ENCODE peak calls at places on chromosome 13, in six cellular contexts. W, N, L, O, P and I are unnamed samples.

GRCh38 chr13:40096357-40096911 is 441.0 kb downstream of the COG6 start:
- DNase-seq in N (no peak), P (no peak), L (no peak), O (no peak), W (no peak), I (no peak)

GRCh38 chr13:80454245-80454644 is 113.3 kb upstream of the SPRY2 start:
- DNase-seq in P (no peak), O (no peak), N (no peak), W (no peak), L (no peak), I (no peak)

GRCh38 chr13:40083841-40084240 is 428.4 kb downstream of the COG6 start:
- DNase-seq in O (no peak), W (no peak), N (no peak), L (no peak), P (no peak), I (no peak)

GRCh38 chr13:76414320-76414719 is 471.9 kb downstream of the KCTD12 start:
- DNase-seq in N (no peak), O (no peak), P (no peak), W (no peak), L (no peak), I (no peak)

GRCh38 chr13:42266464-42266863 is 5.5 kb upstream of the AKAP11 start:
- DNase-seq in L (peak; percentile 32), N (no peak), P (no peak), O (peak; percentile 29), W (no peak), I (no peak)

GRCh38 chr13:25225970-25226369 is 53.9 kb upstream of the AMER2 start:
- DNase-seq in L (no peak), N (no peak), W (no peak), P (no peak), O (no peak), I (no peak)

GRCh38 chr13:77449265-77449664 is 86.2 kb upstream of the SCEL start:
- DNase-seq in L (no peak), W (no peak), P (no peak), N (no peak), O (no peak), I (no peak)

GRCh38 chr13:67094952-67095351 is 135.2 kb downstream of the PCDH9 start:
- DNase-seq in O (no peak), W (no peak), N (no peak), L (no peak), P (no peak), I (no peak)

GRCh38 chr13:83731113-83731512 is 151.2 kb downstream of the SLITRK1 start:
- DNase-seq in L (peak; percentile 8), P (no peak), O (no peak), N (no peak), W (no peak), I (no peak)

GRCh38 chr13:98275711-98276171 is 98.7 kb upstream of the RNF113B start:
- DNase-seq in L (no peak), P (no peak), O (no peak), W (no peak), N (no peak), I (no peak)

GRCh38 chr13:113785051-113786010 is 26.3 kb downstream of the TMEM255B start:
- DNase-seq in L (peak; percentile 97), N (no peak), P (no peak), W (peak; percentile 88), O (peak; percentile 27), I (no peak)

GRCh38 chr13:92823059-92823458 is 403.5 kb upstream of the GPC6 start:
- DNase-seq in W (no peak), O (no peak), P (no peak), N (no peak), L (no peak), I (no peak)

GRCh38 chr13:60990032-60990733 is 425.5 kb downstream of the PCDH20 start:
- DNase-seq in O (no peak), P (no peak), N (no peak), W (no peak), L (peak; percentile 56), I (no peak)

GRCh38 chr13:40490086-40490723 is 176.2 kb downstream of the FOXO1 start:
- DNase-seq in O (no peak), N (no peak), P (no peak), W (no peak), L (no peak), I (no peak)

GRCh38 chr13:107736149-107736548 is 479.2 kb downstream of the LIG4 start:
- DNase-seq in P (no peak), L (no peak), N (no peak), O (no peak), W (no peak), I (no peak)

GRCh38 chr13:58946274-58946673 is 1217.5 kb downstream of the DIAPH3 start:
- DNase-seq in N (no peak), O (no peak), W (no peak), P (no peak), L (no peak), I (no peak)

GRCh38 chr13:85223883-85224656 is 575.1 kb downstream of the SLITRK6 start:
- DNase-seq in W (peak; percentile 17), N (no peak), O (no peak), P (no peak), L (no peak), I (no peak)

GRCh38 chr13:19791953-19792537 is 9.3 kb upstream of the PSPC1 start:
- DNase-seq in L (no peak), O (no peak), P (no peak), N (no peak), W (no peak), I (no peak)

GRCh38 chr13:44259045-44260042 is 114.3 kb upstream of the SERP2 start:
- DNase-seq in P (peak; percentile 46), O (no peak), W (peak; percentile 25), L (peak; percentile 54), N (no peak), I (no peak)

GRCh38 chr13:113792821-113793717 is 34.0 kb downstream of the TMEM255B start:
- DNase-seq in L (no peak), W (no peak), P (no peak), N (no peak), O (no peak), I (no peak)

GRCh38 chr13:43786766-43787517 is at the start of gene ENOX1:
- DNase-seq in O (peak; percentile 49), N (peak; percentile 77), P (peak; percentile 60), W (peak; percentile 28), L (peak; percentile 47), I (peak; percentile 76)

GRCh38 chr13:110259651-110260050 is 47.3 kb downstream of the COL4A1 start:
- DNase-seq in L (no peak), W (no peak), N (no peak), P (no peak), O (no peak), I (no peak)
- TF ChIP-seq CTCF in L (no peak), W (no peak), N (no peak), P (no peak), O (no peak), I (no peak)

GRCh38 chr13:27037171-27037570 is 134.4 kb downstream of the USP12 start:
- DNase-seq in O (no peak), N (no peak), P (no peak), L (no peak), W (no peak), I (no peak)
- H3K27ac ChIP-seq in O (no peak overlapping the region), N (no peak overlapping the region), P (no peak overlapping the region), L (peak overlapping the region; percentile 86), W (no peak overlapping the region), I (no peak overlapping the region)

GRCh38 chr13:73250061-73250460 is 191.3 kb downstream of the KLF5 start:
- DNase-seq in L (no peak), N (no peak), O (no peak), W (no peak), P (no peak), I (no peak)

GRCh38 chr13:73245271-73245670 is 186.5 kb downstream of the KLF5 start:
- DNase-seq in P (no peak), W (no peak), O (no peak), N (no peak), L (no peak), I (no peak)

GRCh38 chr13:73248154-73248553 is 189.3 kb downstream of the KLF5 start:
- DNase-seq in O (no peak), L (no peak), P (no peak), N (no peak), W (no peak), I (no peak)

GRCh38 chr13:73251866-73252265 is 193.1 kb downstream of the KLF5 start:
- DNase-seq in L (no peak), W (no peak), O (no peak), P (no peak), N (no peak), I (no peak)

DNA sequence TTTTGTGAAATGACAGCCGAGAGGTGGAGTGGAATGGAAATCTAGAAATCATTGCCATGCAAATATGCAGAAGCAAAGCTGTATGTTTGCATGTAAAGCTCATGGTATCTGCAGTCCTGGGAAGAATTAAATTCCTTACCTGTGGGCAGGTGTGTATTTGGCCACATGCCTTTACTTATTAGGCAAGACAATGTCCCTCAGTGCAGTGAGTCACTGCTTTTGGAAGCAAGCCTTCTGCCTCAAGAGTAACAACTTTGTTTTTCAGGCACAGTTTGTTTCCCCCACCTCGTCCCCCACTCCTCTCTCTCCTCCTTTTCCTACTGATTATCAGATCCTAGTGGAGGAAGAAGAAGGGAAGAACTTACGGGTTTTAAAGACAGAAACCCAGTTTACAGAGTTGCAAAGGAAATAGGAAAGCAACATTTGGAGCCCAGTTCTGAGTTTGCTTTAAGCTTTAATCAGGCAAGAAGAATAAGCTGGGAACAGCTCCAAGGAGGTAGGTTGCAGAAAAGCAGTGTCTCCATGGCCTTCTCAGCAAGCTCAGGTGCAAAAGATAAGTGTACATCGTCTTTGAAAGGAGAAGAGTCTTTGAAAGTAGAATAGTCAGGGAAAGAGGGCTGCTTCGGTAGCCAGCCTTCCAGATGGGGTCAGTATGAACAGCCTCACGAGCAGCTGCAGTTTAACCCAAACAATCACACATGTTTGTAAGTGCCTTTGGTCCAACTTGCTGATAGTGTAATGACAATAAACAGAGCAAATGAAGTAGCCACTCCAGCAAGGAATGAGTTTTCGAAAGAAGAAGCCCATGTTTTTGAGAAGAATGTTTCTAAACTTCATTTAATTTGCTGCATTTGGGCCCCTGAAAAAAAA is 190.1 kb downstream of the KLF5 start:
- DNase-seq in L (peak; percentile 92), W (peak; percentile 82), O (peak; percentile 26), N (no peak), P (no peak), I (no peak)
- TF ChIP-seq CTCF in L (no peak), W (no peak), O (peak; percentile 12), N (no peak), P (no peak), I (no peak)

GRCh38 chr13:27024781-27025492 is 146.7 kb downstream of the USP12 start:
- DNase-seq in L (no peak), N (no peak), O (no peak), P (no peak), W (no peak), I (no peak)
- H3K27ac ChIP-seq in L (no peak overlapping the region), N (no peak overlapping the region), O (no peak overlapping the region), P (no peak overlapping the region), W (no peak overlapping the region), I (no peak overlapping the region)